ENCODE peak calls at places on chromosome 9, in five cellular contexts. Z is HepG2, H is SK-N-SH, D is HCT116, V is GM12878. U is an unnamed sample.

GRCh38 chr9:8874482-8874881 is 1074.9 kb upstream of the DMAC1 start:
- DNase-seq in Z (no peak), D (no peak), H (peak; percentile 16), V (no peak), U (no peak)

GRCh38 chr9:99411479-99412100 is 189.5 kb downstream of the SEC61B start:
- DNase-seq in Z (no peak), V (no peak), H (no peak), D (no peak), U (no peak)

GRCh38 chr9:91905958-91906585 is 44.0 kb downstream of the ROR2 start:
- DNase-seq in V (no peak), H (no peak), Z (no peak), D (no peak), U (peak; percentile 57)

GRCh38 chr9:15416880-15417279 is 5.8 kb upstream of the SNAPC3 start:
- DNase-seq in H (peak; percentile 58), Z (peak; percentile 56), V (no peak), D (no peak), U (peak; percentile 30)

GRCh38 chr9:1005043-1005667 is 28.7 kb downstream of the DMRT3 start:
- DNase-seq in H (peak; percentile 24), Z (peak; percentile 47), D (peak; percentile 24), V (peak; percentile 53), U (peak; percentile 36)

GRCh38 chr9:20620658-20621552 is 1.4 kb downstream of the MLLT3 start:
- DNase-seq in D (no peak), Z (no peak), V (no peak), H (peak; percentile 63), U (no peak)

GRCh38 chr9:127589955-127590370 is 22.1 kb upstream of the STXBP1 start:
- DNase-seq in H (peak; percentile 82), V (no peak), Z (peak; percentile 70), D (no peak), U (peak; percentile 80)

GRCh38 chr9:79617395-79617794 is 45.6 kb downstream of the TLE4 start:
- DNase-seq in H (no peak), V (no peak), D (no peak), Z (no peak), U (no peak)

GRCh38 chr9:73137286-73137899 is 14.3 kb upstream of the ANXA1 start:
- DNase-seq in D (no peak), H (no peak), Z (no peak), V (no peak), U (no peak)

GRCh38 chr9:128339761-128340690 is at the start of gene SLC27A4:
- DNase-seq in D (peak; percentile 71), V (peak; percentile 61), Z (peak; percentile 70), H (peak; percentile 94), U (peak; percentile 97)

GRCh38 chr9:88979021-88979420 is 12.2 kb upstream of the S1PR3 start:
- DNase-seq in D (no peak), V (no peak), Z (no peak), H (no peak), U (no peak)

DNA sequence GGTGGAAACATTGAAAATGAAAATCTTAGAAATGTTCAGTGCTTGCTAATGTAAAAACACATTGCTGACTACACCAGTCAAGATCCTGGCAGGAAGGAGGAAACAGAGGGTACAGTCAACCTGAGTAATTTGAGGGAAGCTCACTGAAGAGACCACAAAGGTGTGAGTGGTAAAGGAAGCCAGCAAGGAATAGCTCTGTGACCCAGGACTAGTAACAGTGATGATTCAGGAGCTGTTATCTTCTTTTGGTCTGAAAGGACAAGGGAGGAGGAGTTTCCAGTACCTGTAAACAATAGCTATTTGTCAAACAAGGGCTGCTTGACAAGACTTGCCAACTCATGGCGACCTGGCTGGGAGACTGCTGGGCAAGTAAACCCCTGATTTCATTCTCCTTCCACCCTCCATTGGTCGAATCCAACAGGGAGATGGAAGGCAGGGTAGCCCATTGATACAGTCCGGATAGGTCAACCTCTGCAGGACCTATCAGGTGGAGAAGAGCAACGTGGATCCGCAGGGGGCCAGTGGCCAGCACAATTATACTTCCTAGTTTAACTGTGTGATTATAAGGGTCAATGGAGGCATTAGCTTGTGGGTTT is 68.1 kb downstream of the MAMDC2 start:
- DNase-seq in H (no peak), Z (peak; percentile 22), V (no peak), D (peak; percentile 44), U (no peak)
- TF ChIP-seq ZBTB33 in H (no peak), Z (no peak), V (no peak), D (no peak), U (no peak)

DNA sequence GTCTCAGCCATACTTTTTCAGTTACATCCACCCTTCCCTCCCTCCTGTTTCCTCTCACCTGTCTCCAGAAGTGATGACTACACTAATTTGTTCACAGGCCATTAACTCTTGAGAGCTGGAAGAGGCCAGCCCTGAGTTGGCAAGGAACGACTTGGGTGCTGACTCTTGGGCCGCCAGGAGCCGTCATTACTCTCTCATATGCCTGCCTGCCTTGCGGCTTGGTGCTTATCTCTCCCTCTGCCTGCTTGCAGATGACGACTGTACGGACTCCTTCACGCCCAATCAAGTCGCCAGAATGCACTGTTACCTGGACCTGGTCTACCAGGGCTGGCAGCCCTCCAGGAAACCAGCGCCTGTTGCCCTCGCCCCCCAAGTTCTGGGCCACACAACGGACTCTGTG is 66.1 kb downstream of the PAPPA start:
- DNase-seq in Z (no peak), H (no peak), V (no peak), D (no peak), U (peak; percentile 23)
- TF ChIP-seq ZBTB33 in Z (no peak), H (no peak), V (no peak), D (no peak), U (no peak)

DNA sequence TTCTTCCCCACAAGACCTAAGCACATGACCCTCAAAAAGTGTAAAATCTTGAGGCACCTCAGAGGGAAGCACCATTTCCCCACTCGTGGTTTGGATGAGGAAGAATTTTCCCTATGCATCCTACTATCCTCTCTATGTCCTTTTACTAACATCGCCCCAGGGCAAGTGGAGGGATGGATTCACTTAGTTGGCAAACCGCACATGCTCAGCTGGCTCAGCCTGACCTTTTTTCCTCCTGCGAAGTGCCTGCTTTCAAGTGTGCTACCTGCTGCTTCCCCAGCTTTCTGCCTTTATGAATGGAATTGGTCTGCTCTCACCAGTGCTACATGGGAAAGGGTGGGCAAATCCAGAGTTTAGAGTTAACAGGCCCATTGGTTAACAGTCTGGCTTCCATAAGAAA is 56.6 kb upstream of the IFNK start:
- DNase-seq in H (no peak), D (no peak), Z (no peak), V (no peak), U (no peak)
- TF ChIP-seq ZBTB33 in H (no peak), D (no peak), Z (no peak), V (no peak), U (no peak)

GRCh38 chr9:124438091-124438490 is 12.2 kb upstream of the ADGRD2 start:
- DNase-seq in V (no peak), H (no peak), Z (no peak), D (no peak), U (no peak)
- TF ChIP-seq ZBTB33 in V (no peak), H (no peak), Z (no peak), D (no peak), U (no peak)

GRCh38 chr9:38699337-38699736 is 20.6 kb downstream of the FAM240B start:
- DNase-seq in V (no peak), D (no peak), Z (no peak), H (no peak), U (no peak)

GRCh38 chr9:38697901-38698300 is 22.0 kb downstream of the FAM240B start:
- DNase-seq in D (no peak), V (no peak), Z (no peak), H (no peak), U (no peak)

GRCh38 chr9:38706493-38706892 is 13.4 kb downstream of the FAM240B start:
- DNase-seq in H (no peak), Z (no peak), V (no peak), D (no peak), U (no peak)

GRCh38 chr9:38705917-38706316 is 14.0 kb downstream of the FAM240B start:
- DNase-seq in D (no peak), H (no peak), Z (no peak), V (no peak), U (no peak)

GRCh38 chr9:38700695-38701094 is 19.2 kb downstream of the FAM240B start:
- DNase-seq in V (no peak), D (no peak), Z (no peak), H (no peak), U (no peak)
- TF ChIP-seq ZBTB33 in V (no peak), D (no peak), Z (no peak), H (no peak), U (no peak)

DNA sequence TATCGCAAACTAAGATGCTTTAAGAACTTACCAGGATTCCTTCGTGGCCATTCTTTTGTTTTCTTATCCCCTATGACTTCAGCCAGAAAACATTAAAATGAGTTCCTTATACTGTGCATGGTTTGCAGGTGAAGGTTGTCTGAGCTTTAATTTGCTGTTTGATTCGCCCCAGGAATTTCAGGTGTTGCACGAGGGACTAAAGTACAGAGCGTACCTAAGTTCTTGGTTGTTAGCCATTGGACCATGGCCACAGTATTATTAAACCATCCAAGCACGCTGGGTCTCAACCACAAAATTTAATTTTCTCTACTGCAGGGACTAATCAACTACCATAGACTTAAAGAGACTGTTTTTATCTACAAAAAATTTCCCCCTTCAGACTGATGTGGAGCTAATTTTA is 208.4 kb upstream of the MPDZ start:
- DNase-seq in H (no peak), Z (no peak), D (no peak), V (no peak), U (no peak)
- TF ChIP-seq ZBTB33 in H (no peak), Z (no peak), D (no peak), V (no peak), U (no peak)

DNA sequence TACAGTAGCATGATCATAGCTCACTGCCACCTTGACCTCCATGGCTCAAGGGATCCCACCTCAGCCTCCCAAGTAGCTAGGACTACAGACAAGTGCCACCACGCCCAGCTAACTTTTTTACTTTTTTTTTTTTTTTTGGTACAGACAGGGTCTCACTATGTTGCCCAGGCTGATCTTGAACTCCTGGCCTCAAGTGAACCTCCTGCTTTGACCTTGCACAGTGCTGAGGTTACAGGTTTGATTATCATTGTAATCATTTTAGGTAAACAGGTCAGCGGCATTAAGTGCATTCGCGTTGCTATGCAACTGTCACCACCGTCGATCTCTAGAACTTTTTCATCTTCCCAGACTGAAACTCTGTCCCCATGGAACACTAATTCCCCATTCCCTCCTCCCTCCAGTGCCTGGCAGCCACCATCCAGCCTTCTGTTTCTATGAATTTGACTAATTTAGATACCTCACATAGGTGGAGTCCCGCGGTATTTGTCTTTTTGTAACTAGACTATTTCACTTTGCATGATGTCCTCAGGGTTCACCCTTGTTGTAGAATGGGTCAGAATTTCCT is 5.8 kb upstream of the CARD19 start:
- DNase-seq in V (no peak), H (no peak), D (no peak), Z (no peak), U (no peak)
- TF ChIP-seq ZBTB33 in V (no peak), H (no peak), D (no peak), Z (no peak), U (no peak)

GRCh38 chr9:36939655-36940578 is 94.2 kb downstream of the PAX5 start:
- DNase-seq in D (no peak), V (no peak), Z (no peak), H (no peak), U (no peak)

GRCh38 chr9:36942891-36943290 is 91.2 kb downstream of the PAX5 start:
- DNase-seq in V (no peak), D (no peak), Z (no peak), H (no peak), U (no peak)

GRCh38 chr9:36939214-36939613 is 94.9 kb downstream of the PAX5 start:
- DNase-seq in D (no peak), H (no peak), V (no peak), Z (no peak), U (no peak)

GRCh38 chr9:36940881-36941280 is 93.2 kb downstream of the PAX5 start:
- DNase-seq in H (no peak), D (no peak), V (no peak), Z (no peak), U (no peak)

GRCh38 chr9:36941441-36941840 is 92.6 kb downstream of the PAX5 start:
- DNase-seq in V (no peak), Z (no peak), D (no peak), H (no peak), U (no peak)
- TF ChIP-seq ZBTB33 in V (no peak), Z (no peak), D (no peak), H (no peak), U (no peak)

GRCh38 chr9:97811534-97812246 is 41.3 kb upstream of the FOXE1 start:
- DNase-seq in H (no peak), D (no peak), V (no peak), Z (no peak), U (no peak)
- TF ChIP-seq ZBTB33 in H (no peak), D (no peak), V (no peak), Z (no peak), U (no peak)